ENCODE peak calls at places on chromosomes 12 and 14, in six cellular contexts. F is GM13976, V is cardiac muscle cell, G is amniotic stem cell, B is left ventricle myocardium inferior, H is RCC 7860. C is an unnamed sample.

GRCh38 chr12:48907243-48907642 is 18.0 kb downstream of the FKBP11 start:
- DNase-seq in H (no peak), G (no peak), V (no peak), B (no peak), F (no peak), C (no peak)

GRCh38 chr14:50762001-50762930 is 68.7 kb downstream of the NIN start:
- DNase-seq in B (no peak), F (peak; percentile 73), V (peak; percentile 18), H (peak; percentile 47), G (no peak), C (peak; percentile 79)

GRCh38 chr14:38278035-38278434 is 22.1 kb upstream of the CLEC14A start:
- DNase-seq in B (no peak), F (no peak), H (no peak), G (no peak), V (no peak), C (no peak)

GRCh38 chr12:98403936-98404335 is 111.5 kb upstream of the TMPO start:
- DNase-seq in B (no peak), F (no peak), H (no peak), V (peak; percentile 7), G (no peak), C (no peak)

GRCh38 chr14:95675486-95675885 is 10.7 kb upstream of the TCL1B start:
- DNase-seq in B (no peak), G (no peak), H (no peak), V (no peak), F (no peak), C (no peak)

GRCh38 chr12:112839386-112839972 is 47.9 kb downstream of the RPH3A start:
- DNase-seq in B (no peak), H (peak; percentile 95), V (peak; percentile 77), G (peak; percentile 48), F (no peak), C (peak; percentile 71)

GRCh38 chr12:32586390-32586789 is 92.7 kb upstream of the DNM1L start:
- DNase-seq in V (peak; percentile 35), B (no peak), H (peak; percentile 16), G (no peak), F (no peak), C (peak; percentile 25)

GRCh38 chr12:16118586-16118985 is 158.9 kb downstream of the SLC15A5 start:
- DNase-seq in V (peak; percentile 28), B (no peak), H (no peak), F (no peak), G (no peak), C (no peak)

GRCh38 chr12:131380961-131381705 is 329.8 kb upstream of the SFSWAP start:
- DNase-seq in V (no peak), H (no peak), F (no peak), B (no peak), G (no peak), C (no peak)

GRCh38 chr12:93176166-93176565 is 201.6 kb upstream of the NUDT4 start:
- DNase-seq in G (no peak), V (peak; percentile 55), H (no peak), F (no peak), B (no peak), C (peak; percentile 61)

GRCh38 chr14:90714811-90715210 is 101.4 kb downstream of the TTC7B start:
- DNase-seq in F (no peak), G (no peak), V (peak; percentile 18), H (no peak), B (no peak), C (peak; percentile 32)

GRCh38 chr12:127629066-127629820 is 637.7 kb upstream of the TMEM132C start:
- DNase-seq in G (no peak), H (no peak), V (no peak), B (no peak), F (no peak), C (peak; percentile 50)

GRCh38 chr14:32473476-32473875 is 144.4 kb downstream of the AKAP6 start:
- DNase-seq in G (no peak), F (no peak), B (peak; percentile 41), H (no peak), V (peak; percentile 71), C (peak; percentile 49)

GRCh38 chr12:117143008-117143532 is 43.9 kb upstream of the TESC start:
- DNase-seq in G (no peak), F (no peak), B (no peak), V (no peak), H (no peak), C (no peak)

GRCh38 chr12:112005419-112006395 is 7.3 kb downstream of the TMEM116 start:
- DNase-seq in F (no peak), V (peak; percentile 27), G (no peak), B (no peak), H (no peak), C (no peak)

GRCh38 chr14:100665518-100666032 is 61.1 kb upstream of the DLK1 start:
- DNase-seq in F (no peak), B (no peak), H (peak; percentile 41), V (no peak), G (no peak), C (no peak)

GRCh38 chr14:101248840-101249675 is 312.2 kb upstream of the DIO3 start:
- DNase-seq in G (no peak), H (no peak), F (no peak), V (no peak), B (no peak), C (no peak)

GRCh38 chr12:46372131-46372851 is at the start of gene SLC38A2:
- DNase-seq in F (peak; percentile 98), V (peak; percentile 96), B (peak; percentile 99), G (peak; percentile 87), H (peak; percentile 81), C (peak; percentile 87)

GRCh38 chr14:104937694-104938365 is 13.2 kb downstream of the PLD4 start:
- DNase-seq in H (no peak), V (no peak), G (no peak), B (no peak), F (peak; percentile 6), C (no peak)

GRCh38 chr12:82723093-82723492 is 36.4 kb downstream of the TMTC2 start:
- DNase-seq in H (no peak), G (no peak), V (no peak), F (no peak), B (no peak), C (no peak)

GRCh38 chr14:93954516-93954830 is 21.9 kb downstream of the ASB2 start:
- DNase-seq in F (no peak), B (no peak), H (no peak), V (no peak), G (no peak), C (no peak)

GRCh38 chr12:129607756-129608155 is 296.1 kb downstream of the TMEM132D start:
- DNase-seq in G (no peak), V (no peak), H (no peak), F (no peak), B (no peak), C (no peak)

GRCh38 chr14:76863724-76864407 is 37.7 kb downstream of the LRRC74A start:
- DNase-seq in V (peak; percentile 34), G (no peak), F (no peak), B (peak; percentile 64), H (no peak), C (no peak)